ENCODE peak calls at places on chromosomes 6 and 20, in five cellular contexts. B is psoas muscle, Y is GM23248, E is colonic mucosa, R is Panc1. P is an unnamed sample. For H3K4me1 and H3K9me3, the result is how much of the 10 kb centered on the place peaks cover.

GRCh38 chr6:114524081-114524480 is 181.3 kb upstream of the HS3ST5 start:
- DNase-seq in E (no peak), B (no peak), R (no peak), Y (no peak), P (no peak)

GRCh38 chr6:165664553-165665383 is 1.7 kb upstream of the PDE10A start:
- DNase-seq in E (no peak), R (no peak), B (no peak), Y (no peak), P (no peak)

GRCh38 chr6:45514454-45514853 is 136.7 kb upstream of the SUPT3H start:
- DNase-seq in B (no peak), R (no peak), E (no peak), Y (no peak), P (no peak)

GRCh38 chr6:50720623-50721022 is 7.3 kb downstream of the TFAP2D start:
- DNase-seq in R (no peak), B (no peak), Y (peak), E (no peak), P (peak)

GRCh38 chr6:2938632-2939083 is 32.7 kb downstream of the SERPINB6 start:
- DNase-seq in R (no peak), B (no peak), E (peak), Y (no peak), P (peak)

GRCh38 chr6:33696076-33696475 is 15.4 kb downstream of the UQCC2 start:
- DNase-seq in E (no peak), Y (no peak), R (no peak), B (no peak), P (no peak)

GRCh38 chr20:20196610-20197009 is 144.3 kb downstream of the CFAP61 start:
- DNase-seq in B (no peak), R (no peak), E (no peak), Y (no peak), P (no peak)

GRCh38 chr20:49928411-49929141 is 7.6 kb upstream of the RNF114 start:
- DNase-seq in E (peak), Y (peak), B (peak), R (peak), P (peak)

GRCh38 chr6:34601706-34602105 is 45.6 kb upstream of the SPDEF start:
- DNase-seq in E (no peak), B (no peak), Y (no peak), R (no peak), P (peak)

GRCh38 chr6:1461207-1461606 is 71.8 kb downstream of the FOXF2 start:
- DNase-seq in B (no peak), R (no peak), E (no peak), Y (peak), P (no peak)

GRCh38 chr20:46132705-46133120 is 14.6 kb downstream of the CD40 start:
- DNase-seq in B (peak), Y (peak), R (no peak), E (peak), P (peak)

GRCh38 chr6:34246563-34247391 is 2.0 kb downstream of the SMIM29 start:
- DNase-seq in B (no peak), R (no peak), Y (peak), E (peak), P (peak)

DNA sequence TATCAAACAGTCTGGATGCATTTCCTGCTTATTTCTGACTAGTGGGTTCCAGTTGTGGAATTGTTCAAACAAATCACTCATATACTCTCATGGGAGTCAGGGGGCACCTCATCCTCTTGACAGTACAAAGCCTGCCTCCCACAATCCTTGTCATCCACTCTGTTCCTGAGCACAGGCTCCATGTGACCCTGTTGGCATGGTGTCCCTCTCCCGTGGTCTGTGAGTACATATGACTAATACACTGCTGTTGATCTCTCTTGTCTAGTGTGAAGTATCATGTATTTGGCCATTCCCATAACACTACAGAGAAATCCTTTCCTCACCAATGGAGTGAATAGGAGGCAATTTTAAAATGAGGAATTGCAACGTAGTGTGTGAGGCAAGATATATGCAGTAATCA is 185.3 kb downstream of the OGFRL1 start:
- DNase-seq in B (peak), E (peak), Y (peak), R (peak), P (no peak)
- H3K27ac ChIP-seq in B (no peak), E (no peak), Y (peak), R (no peak), P (no peak)

GRCh38 chr20:8229090-8229489 is 97.0 kb downstream of the PLCB1 start:
- DNase-seq in E (no peak), R (no peak), Y (no peak), B (no peak), P (no peak)
- H3K4me1 ChIP-seq in E (under half), R (under half), Y (under half), B (under half), P (under half)

GRCh38 chr20:12171927-12172581 is 254.4 kb downstream of the BTBD3 start:
- DNase-seq in E (no peak), Y (peak), B (peak), R (no peak), P (no peak)

GRCh38 chr20:12170406-12170805 is 252.7 kb downstream of the BTBD3 start:
- DNase-seq in Y (no peak), R (no peak), B (no peak), E (no peak), P (no peak)

DNA sequence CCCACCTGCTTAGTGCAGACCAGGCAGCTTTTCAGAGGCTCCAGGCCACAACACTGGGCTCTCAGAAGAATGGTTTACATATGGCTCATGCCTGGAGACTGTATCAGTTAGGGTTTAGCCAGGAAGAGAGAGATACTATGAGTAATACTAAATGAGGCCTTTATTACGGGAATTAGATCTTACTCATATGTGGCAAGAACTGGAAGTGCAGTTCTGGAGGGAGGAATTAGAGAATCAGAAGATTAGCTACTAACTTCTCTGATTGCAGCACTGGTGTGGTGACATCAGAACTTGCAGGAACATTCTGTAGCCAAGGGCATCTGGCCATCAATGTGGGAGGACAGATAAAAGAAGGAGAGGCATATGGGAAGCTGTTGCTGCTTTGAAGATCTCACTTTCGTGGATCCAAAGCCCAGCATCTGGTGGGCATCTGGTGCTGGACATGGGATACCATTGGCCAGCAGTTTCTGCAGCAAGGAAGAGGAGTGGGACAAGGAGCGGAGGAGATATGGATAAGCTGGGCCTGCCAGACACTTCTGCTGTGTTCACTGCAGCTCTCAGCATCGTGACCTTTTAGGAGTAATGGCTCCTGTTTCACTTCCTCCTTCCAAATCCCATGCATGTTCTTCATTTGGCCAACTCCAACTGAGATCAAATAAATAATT is 248.5 kb downstream of the BTBD3 start:
- DNase-seq in B (peak), E (peak), Y (peak), R (no peak), P (no peak)
- H3K9me3 ChIP-seq in B (under half), E (under half), Y (under half), R (under half), P (under half)

DNA sequence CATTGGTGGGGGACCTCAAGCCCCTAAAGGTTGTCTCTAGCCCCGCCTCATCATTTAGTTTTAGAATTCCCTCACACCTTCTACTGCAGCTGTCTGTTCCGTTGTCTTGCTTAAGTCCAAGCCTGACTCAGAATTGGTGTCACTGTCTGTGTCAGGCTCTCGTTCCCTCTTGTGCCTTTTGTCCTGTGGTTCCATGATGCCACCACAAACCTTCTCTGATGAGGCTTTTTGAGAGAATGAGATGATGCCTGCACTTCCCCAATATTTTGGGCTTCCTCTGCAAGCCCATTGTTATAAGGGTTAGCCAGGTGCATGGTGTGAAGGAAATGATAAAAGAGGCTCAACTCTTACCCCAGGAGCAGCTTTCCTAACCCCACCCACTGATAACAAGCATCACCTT is 8.1 kb upstream of the AKIRIN2 start:
- DNase-seq in E (no peak), R (no peak), B (no peak), Y (no peak), P (no peak)
- H3K27ac ChIP-seq in E (no peak), R (no peak), B (no peak), Y (no peak), P (no peak)

DNA sequence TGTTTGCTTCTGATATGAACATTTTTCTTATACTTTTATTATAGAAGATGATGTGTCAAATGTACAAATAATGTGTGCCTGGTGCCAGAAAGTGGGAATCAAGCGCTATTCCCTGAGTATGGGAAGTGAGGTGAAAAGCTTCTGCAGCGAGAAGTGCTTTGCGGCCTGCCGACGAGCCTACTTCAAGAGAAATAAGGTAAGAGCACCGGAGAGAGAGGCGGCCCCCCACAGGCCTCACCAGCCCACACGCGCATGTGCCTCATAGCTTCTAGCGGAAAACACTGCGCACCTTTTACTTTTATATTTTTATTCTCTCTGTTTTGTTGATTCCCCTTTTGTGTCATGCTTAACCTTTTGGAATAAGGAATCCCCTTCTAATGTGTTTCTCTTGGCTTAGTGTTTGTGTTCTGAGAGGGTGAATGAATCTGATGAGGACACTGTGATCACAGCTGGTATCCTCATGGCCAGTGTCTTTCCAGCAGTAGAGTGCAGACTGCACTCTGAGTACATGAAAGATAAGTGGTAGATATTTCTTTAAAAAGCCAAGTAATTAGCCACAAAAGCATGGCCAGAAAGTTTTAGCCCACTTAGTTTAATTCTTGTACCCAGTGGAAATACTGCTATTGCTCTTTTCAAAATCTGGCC is 43.6 kb downstream of the SOBP start:
- DNase-seq in B (no peak), R (no peak), Y (no peak), E (no peak), P (peak)
- H3K4me1 ChIP-seq in B (under half), R (under half), Y (under half), E (under half), P (under half)

GRCh38 chr6:126570507-126570906 is 230.6 kb downstream of the CENPW start:
- DNase-seq in R (no peak), B (no peak), Y (no peak), E (no peak), P (no peak)
- H3K9me3 ChIP-seq in R (under half), B (under half), Y (under half), E (under half), P (under half)

DNA sequence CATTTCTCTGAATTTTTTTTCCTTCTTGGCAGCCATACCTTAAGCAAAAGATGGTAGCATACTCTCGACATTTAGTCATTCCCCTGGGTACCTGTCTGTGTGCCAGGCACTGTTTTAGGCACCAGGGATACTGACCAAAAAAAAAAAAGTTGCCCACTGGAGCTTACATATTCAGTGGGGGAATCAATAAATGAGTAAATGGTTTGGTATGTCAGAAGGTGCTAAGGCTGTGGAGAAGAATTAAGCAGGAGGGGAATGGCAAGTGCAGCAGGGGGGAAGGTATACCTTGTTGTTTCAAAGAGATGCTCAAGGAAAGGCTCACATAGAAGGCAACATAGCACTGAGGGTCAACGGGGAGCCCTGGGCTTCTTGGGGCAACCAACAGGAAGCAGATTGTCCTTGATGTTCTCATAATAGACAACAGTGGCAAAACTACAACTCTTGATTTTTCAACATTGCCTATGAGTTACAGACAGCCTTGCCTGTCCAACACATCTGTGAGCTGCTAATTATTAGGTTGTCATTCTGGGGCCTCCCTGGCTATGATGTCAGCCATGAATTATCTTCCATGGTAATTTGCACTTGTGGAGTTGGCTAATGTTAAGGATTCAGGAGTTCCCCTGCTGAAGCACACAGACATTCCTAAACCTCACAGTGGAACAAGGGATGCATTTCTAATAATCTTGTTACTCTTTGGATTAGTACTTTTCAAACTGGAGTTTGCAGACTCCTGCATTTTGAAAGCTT is 19.6 kb downstream of the NT5E start:
- DNase-seq in R (no peak), Y (peak), B (no peak), E (no peak), P (peak)
- H3K27ac ChIP-seq in R (no peak), Y (peak), B (no peak), E (no peak), P (no peak)

GRCh38 chr6:69895396-69895795 is 29.0 kb downstream of the COL19A1 start:
- DNase-seq in Y (no peak), B (no peak), E (no peak), R (no peak), P (no peak)
- H3K4me1 ChIP-seq in Y (under half), B (under half), E (under half), R (under half), P (under half)

P was measured in endodermal cell.